ENCODE peak calls at places on chromosomes 13 and 19, in eight cellular contexts. W is heart left ventricle; U is stomach; Y is endodermal cell; F is suprapubic skin; Z is neural progenitor cell; T is GM23338; Q is CD4-positive, alpha-beta T cell. K is an unnamed sample.
A peak's percentile ranks its signal among the peaks of the same experiment; 100 is the strongest.

GRCh38 chr19:55340784-55341147 is 1.1 kb downstream of the KMT5C start:
- DNase-seq in Z (peak; percentile 66), Q (no peak), F (peak; percentile 80), Y (no peak), W (no peak), U (no peak), T (peak; percentile 62), K (no peak)

GRCh38 chr19:10981496-10981895 is 20.7 kb downstream of the SMARCA4 start:
- DNase-seq in Q (no peak), Z (no peak), F (no peak), U (no peak), W (no peak), T (no peak), Y (no peak), K (peak; percentile 49)

GRCh38 chr13:45967589-45967988 is 85.0 kb downstream of the ZC3H13 start:
- DNase-seq in F (no peak), Q (no peak), T (no peak), Z (no peak), W (no peak), U (no peak), Y (no peak), K (no peak)

GRCh38 chr19:31148671-31149070 is 200.6 kb downstream of the TSHZ3 start:
- DNase-seq in Q (no peak), Y (no peak), Z (no peak), T (no peak), W (no peak), U (no peak), F (no peak), K (no peak)

GRCh38 chr19:38739440-38740251 is 4.6 kb downstream of the CAPN12 start:
- DNase-seq in W (no peak), Z (no peak), Q (no peak), U (no peak), F (no peak), Y (peak; percentile 41), T (no peak), K (peak; percentile 26)

GRCh38 chr19:48961051-48961649 is 4.0 kb upstream of the FTL start:
- DNase-seq in T (no peak), U (no peak), Q (no peak), W (no peak), Z (no peak), F (no peak), Y (no peak), K (peak; percentile 44)

GRCh38 chr13:34863360-34864135 is 78.5 kb upstream of the NBEA start:
- DNase-seq in Y (no peak), W (no peak), Z (no peak), T (no peak), Q (no peak), U (no peak), F (no peak), K (no peak)

GRCh38 chr13:62110079-62110478 is 694.4 kb upstream of the PCDH20 start:
- DNase-seq in Q (no peak), Z (no peak), W (no peak), F (no peak), Y (no peak), U (no peak), T (no peak), K (no peak)

GRCh38 chr19:29672933-29673336 is 7.7 kb downstream of the PLEKHF1 start:
- DNase-seq in Y (no peak), T (no peak), Q (peak; percentile 79), F (no peak), U (peak; percentile 41), W (no peak), Z (no peak), K (no peak)

GRCh38 chr19:13610042-13610691 is 103.9 kb upstream of the CACNA1A start:
- DNase-seq in F (no peak), U (peak; percentile 29), Y (peak; percentile 67), Q (no peak), W (no peak), T (peak; percentile 63), Z (peak; percentile 44), K (peak; percentile 54)

GRCh38 chr19:13600802-13601201 is 94.5 kb upstream of the CACNA1A start:
- DNase-seq in U (no peak), F (no peak), Z (no peak), T (no peak), Q (no peak), Y (no peak), W (no peak), K (no peak)

GRCh38 chr19:13611596-13611995 is 105.3 kb upstream of the CACNA1A start:
- DNase-seq in Q (no peak), U (no peak), Y (no peak), W (no peak), T (no peak), F (no peak), Z (no peak), K (no peak)

GRCh38 chr19:13604902-13605586 is 98.8 kb upstream of the CACNA1A start:
- DNase-seq in Y (no peak), Z (no peak), W (no peak), Q (no peak), T (peak; percentile 52), U (no peak), F (no peak), K (peak; percentile 46)

GRCh38 chr19:13606156-13606555 is 99.9 kb upstream of the CACNA1A start:
- DNase-seq in W (no peak), T (no peak), Q (no peak), Z (no peak), U (no peak), Y (no peak), F (no peak), K (no peak)
- H3K27me3 ChIP-seq in W (peaks cover 17% of the 10 kb centered on the region), T (no peaks in the 10 kb centered on the region), Q (no peaks in the 10 kb centered on the region), Z (no peaks in the 10 kb centered on the region), U (peaks cover 14% of the 10 kb centered on the region), Y (no peaks in the 10 kb centered on the region), F (peaks cover 5% of the 10 kb centered on the region), K (no peaks in the 10 kb centered on the region)

GRCh38 chr13:27966641-27967202 is 2.4 kb downstream of the CDX2 start:
- DNase-seq in F (no peak), T (peak; percentile 82), Z (peak; percentile 51), W (no peak), Q (no peak), U (peak; percentile 24), Y (peak; percentile 90), K (peak; percentile 84)
- H3K27me3 ChIP-seq in F (peaks cover 96% of the 10 kb centered on the region), T (peaks cover 100% of the 10 kb centered on the region), Z (peaks cover 100% of the 10 kb centered on the region), W (peaks cover 99% of the 10 kb centered on the region), Q (peaks cover 95% of the 10 kb centered on the region), U (peaks cover 100% of the 10 kb centered on the region), Y (peaks cover 100% of the 10 kb centered on the region), K (peaks cover 98% of the 10 kb centered on the region)

DNA sequence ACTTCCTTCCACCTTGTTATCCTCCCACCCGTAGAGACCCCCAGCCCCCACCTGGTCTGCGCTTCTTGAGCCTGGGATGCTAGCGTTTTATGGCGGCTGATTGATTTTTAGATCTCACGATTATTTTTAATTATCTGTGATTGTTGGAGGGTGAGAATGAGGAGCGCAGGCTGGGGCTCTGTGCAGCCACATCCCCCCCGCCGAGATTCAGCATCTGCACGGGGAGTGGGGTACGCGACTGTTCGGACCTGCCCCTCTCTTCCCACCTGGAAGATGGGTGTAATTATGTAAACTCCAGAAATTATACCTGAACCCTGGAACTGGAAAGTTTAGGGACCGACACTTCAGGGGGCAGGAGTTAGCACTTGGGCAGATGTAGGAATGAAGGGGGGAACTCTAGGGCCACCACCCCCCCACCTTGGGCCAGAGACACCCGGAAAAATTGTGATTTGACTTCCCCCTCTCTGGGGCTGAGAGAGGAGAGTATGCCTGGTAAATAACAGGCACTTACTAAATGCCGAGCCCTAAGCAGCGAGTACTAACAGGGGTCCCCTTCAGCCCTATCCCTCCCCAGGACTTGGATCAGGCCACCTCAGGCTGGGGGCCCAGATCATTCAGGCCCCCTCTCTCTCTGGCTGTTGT is 1.8 kb upstream of the ONECUT3 start:
- DNase-seq in U (no peak), W (no peak), Q (no peak), T (peak; percentile 11), Z (no peak), Y (no peak), F (no peak), K (peak; percentile 55)
- H3K27me3 ChIP-seq in U (peaks cover 97% of the 10 kb centered on the region), W (peaks cover 90% of the 10 kb centered on the region), Q (peaks cover 80% of the 10 kb centered on the region), T (peaks cover 92% of the 10 kb centered on the region), Z (peaks cover 100% of the 10 kb centered on the region), Y (peaks cover 90% of the 10 kb centered on the region), F (peaks cover 99% of the 10 kb centered on the region), K (peaks cover 97% of the 10 kb centered on the region)

GRCh38 chr13:50369646-50370045 is 354.4 kb downstream of the KCNRG start:
- DNase-seq in W (no peak), T (no peak), Z (no peak), Q (no peak), F (no peak), U (no peak), Y (no peak), K (no peak)

GRCh38 chr13:50365683-50366391 is 350.6 kb downstream of the KCNRG start:
- DNase-seq in T (no peak), W (no peak), Q (peak; percentile 18), U (no peak), Y (no peak), Z (no peak), F (no peak), K (no peak)

GRCh38 chr13:50370303-50370950 is 355.2 kb downstream of the KCNRG start:
- DNase-seq in U (no peak), Z (no peak), T (no peak), Y (no peak), F (no peak), W (no peak), Q (no peak), K (no peak)

GRCh38 chr13:50365300-50365682 is 350.0 kb downstream of the KCNRG start:
- DNase-seq in Y (no peak), Z (no peak), Q (no peak), U (no peak), F (no peak), T (no peak), W (no peak), K (no peak)

DNA sequence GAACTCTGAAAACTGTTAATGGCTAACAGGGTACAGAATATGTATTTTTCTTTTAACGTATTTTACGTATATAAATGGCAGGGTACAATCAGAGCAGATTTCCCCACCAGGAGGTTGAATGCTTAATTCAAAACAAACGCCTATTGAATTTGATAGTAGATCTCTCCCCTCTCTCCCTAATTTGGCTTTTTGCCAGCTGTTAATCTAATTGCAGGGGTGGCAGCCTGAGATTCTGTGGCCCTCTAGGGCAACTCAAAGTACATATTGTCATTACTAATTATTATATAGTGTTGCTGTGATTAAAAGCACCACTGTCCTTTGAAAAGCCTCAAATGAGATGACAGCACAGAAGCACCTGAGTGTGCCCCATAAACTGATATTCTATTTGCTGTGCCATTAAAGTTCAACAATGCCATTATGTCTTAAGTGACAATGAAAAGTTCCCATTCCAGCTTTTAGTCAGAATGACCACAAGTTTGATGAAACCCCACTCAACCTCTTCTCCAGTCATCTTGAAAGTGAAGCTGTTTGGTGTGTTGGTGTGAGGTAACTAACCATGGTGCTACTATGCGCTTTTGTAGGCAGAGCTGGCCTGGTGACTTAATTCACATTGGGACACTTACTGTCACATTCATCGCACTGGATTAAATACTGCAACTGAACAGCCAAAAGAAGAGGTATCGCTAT is 351.4 kb downstream of the KCNRG start:
- DNase-seq in Q (no peak), Z (no peak), T (no peak), W (no peak), Y (no peak), F (no peak), U (no peak), K (no peak)
- H3K27me3 ChIP-seq in Q (no peaks in the 10 kb centered on the region), Z (no peaks in the 10 kb centered on the region), T (no peaks in the 10 kb centered on the region), W (no peaks in the 10 kb centered on the region), Y (peaks cover under 1% of the 10 kb centered on the region), F (no peaks in the 10 kb centered on the region), U (no peaks in the 10 kb centered on the region), K (no peaks in the 10 kb centered on the region)

GRCh38 chr13:113050856-113051431 is 54.6 kb upstream of the F7 start:
- DNase-seq in F (no peak), Z (no peak), Y (no peak), W (no peak), Q (no peak), U (no peak), T (peak; percentile 48), K (peak; percentile 89)
- H3K27me3 ChIP-seq in F (peaks cover 2% of the 10 kb centered on the region), Z (no peaks in the 10 kb centered on the region), Y (peaks cover 7% of the 10 kb centered on the region), W (peaks cover 5% of the 10 kb centered on the region), Q (no peaks in the 10 kb centered on the region), U (peaks cover 35% of the 10 kb centered on the region), T (no peaks in the 10 kb centered on the region), K (no peaks in the 10 kb centered on the region)

GRCh38 chr13:112350300-112350699 is 25.9 kb upstream of the SPACA7 start:
- DNase-seq in U (no peak), Z (no peak), Q (no peak), F (peak; percentile 60), Y (no peak), W (no peak), T (no peak), K (no peak)
- H3K27me3 ChIP-seq in U (peaks cover 82% of the 10 kb centered on the region), Z (no peaks in the 10 kb centered on the region), Q (peaks cover 18% of the 10 kb centered on the region), F (peaks cover 26% of the 10 kb centered on the region), Y (peaks cover 32% of the 10 kb centered on the region), W (peaks cover 75% of the 10 kb centered on the region), T (no peaks in the 10 kb centered on the region), K (peaks cover 2% of the 10 kb centered on the region)